ENCODE peak calls at places on chromosomes 7 and 10, in ten cellular contexts. S is SK-N-SH, Q is spleen, W is sigmoid colon, D is HCT116, Y is stomach, F is endothelial cell of umbilical vein, V is H1, O is Panc1, K is HepG2. B is an unnamed sample.

GRCh38 chr7:157432957-157433576 is 96.3 kb downstream of the DNAJB6 start:
- DNase-seq in S (peak), Q (peak), W (peak), D (no peak), Y (peak), F (peak), V (peak), O (peak), K (no peak), B (no peak)

GRCh38 chr7:121515181-121515580 is 119.1 kb upstream of the FAM3C start:
- DNase-seq in S (no peak), Q (no peak), W (no peak), D (no peak), Y (no peak), F (no peak), V (no peak), O (no peak), K (no peak), B (no peak)

GRCh38 chr7:156993021-156993924 is 17.2 kb downstream of the MNX1 start:
- DNase-seq in S (peak), Q (peak), W (no peak), D (no peak), Y (peak), F (no peak), V (peak), O (no peak), K (no peak), B (peak)

GRCh38 chr10:103649654-103650423 is 156.3 kb downstream of the NEURL1 start:
- DNase-seq in S (no peak), Q (no peak), W (no peak), D (no peak), Y (no peak), F (no peak), V (no peak), O (no peak), K (no peak), B (no peak)

GRCh38 chr7:105799677-105800076 is 76.7 kb downstream of the ATXN7L1 start:
- DNase-seq in S (no peak), Q (no peak), W (peak), D (no peak), Y (no peak), F (no peak), V (no peak), O (no peak), K (no peak), B (no peak)

GRCh38 chr10:130497056-130498010 is 361.1 kb downstream of the GLRX3 start:
- DNase-seq in S (no peak), Q (peak), W (peak), D (no peak), Y (no peak), F (no peak), V (peak), O (no peak), K (no peak), B (peak)

GRCh38 chr7:132250480-132251326 is 325.6 kb downstream of the PLXNA4 start:
- DNase-seq in S (no peak), Q (no peak), W (no peak), D (no peak), Y (no peak), F (no peak), V (no peak), O (no peak), K (peak), B (no peak)

GRCh38 chr7:115561341-115562110 is 469.0 kb downstream of the TFEC start:
- DNase-seq in S (no peak), Q (no peak), W (no peak), D (no peak), Y (no peak), F (no peak), V (no peak), O (no peak), K (no peak), B (no peak)

GRCh38 chr7:159099711-159100231 is 44.9 kb downstream of the VIPR2 start:
- DNase-seq in S (peak), Q (peak), W (peak), D (no peak), Y (peak), F (no peak), V (peak), O (no peak), K (no peak), B (no peak)

GRCh38 chr10:67520924-67521520 is 175.0 kb downstream of the CTNNA3 start:
- DNase-seq in S (peak), Q (no peak), W (no peak), D (peak), Y (no peak), F (peak), V (peak), O (peak), K (peak), B (no peak)

DNA sequence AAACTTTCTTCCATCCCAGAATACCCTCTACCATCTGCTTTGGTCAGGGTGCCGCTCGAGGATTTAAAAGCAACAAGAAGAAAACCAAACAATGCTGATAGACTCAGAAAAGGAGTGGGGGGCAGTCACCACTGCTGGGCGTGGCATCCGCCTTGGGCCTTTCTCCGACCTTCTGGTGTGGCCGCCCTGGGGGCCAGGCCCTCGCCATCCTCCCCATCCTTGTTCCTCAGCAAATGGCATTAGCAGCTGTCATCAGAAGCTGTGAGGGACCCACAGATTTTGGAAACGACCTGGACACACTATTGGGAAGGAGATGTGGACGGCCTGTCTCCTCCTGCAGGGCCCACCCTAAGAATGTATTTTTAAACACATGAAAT is 4.0 kb downstream of the ZNF511 start:
- DNase-seq in S (no peak), Q (peak), W (no peak), D (no peak), Y (no peak), F (no peak), V (no peak), O (no peak), K (no peak), B (no peak)
- TF ChIP-seq POLR2AphosphoS5 in S (no peak), Q (no peak), W (no peak), D (no peak), Y (no peak), F (no peak), V (no peak), O (no peak), K (no peak), B (no peak)

GRCh38 chr10:4546500-4546899 is 279.5 kb upstream of the AKR1E2 start:
- DNase-seq in S (no peak), Q (no peak), W (no peak), D (peak), Y (no peak), F (no peak), V (no peak), O (no peak), K (no peak), B (no peak)

GRCh38 chr10:4538016-4538415 is 288.0 kb upstream of the AKR1E2 start:
- DNase-seq in S (no peak), Q (no peak), W (no peak), D (no peak), Y (no peak), F (no peak), V (no peak), O (no peak), K (no peak), B (no peak)

GRCh38 chr10:4545077-4545476 is 280.9 kb upstream of the AKR1E2 start:
- DNase-seq in S (no peak), Q (no peak), W (no peak), D (no peak), Y (no peak), F (no peak), V (no peak), O (no peak), K (no peak), B (no peak)

GRCh38 chr10:4543943-4544540 is 282.0 kb upstream of the AKR1E2 start:
- DNase-seq in S (no peak), Q (no peak), W (no peak), D (no peak), Y (no peak), F (no peak), V (no peak), O (no peak), K (no peak), B (no peak)

GRCh38 chr10:4541292-4541691 is 284.7 kb upstream of the AKR1E2 start:
- DNase-seq in S (no peak), Q (no peak), W (no peak), D (peak), Y (peak), F (peak), V (no peak), O (peak), K (no peak), B (no peak)
- TF ChIP-seq CTCF in S (peak), Q (no peak), W (no peak), D (no peak), Y (no peak), F (no peak), V (no peak), O (no peak), K (no peak), B (no peak)

GRCh38 chr10:121572857-121573540 is 25.2 kb downstream of the FGFR2 start:
- DNase-seq in S (no peak), Q (no peak), W (no peak), D (no peak), Y (no peak), F (no peak), V (no peak), O (no peak), K (no peak), B (no peak)
- TF ChIP-seq POLR2AphosphoS5 in S (no peak), Q (no peak), W (peak), D (no peak), Y (no peak), F (no peak), V (no peak), O (no peak), K (no peak), B (no peak)

GRCh38 chr10:89469517-89469916 is 55.1 kb downstream of the IFIT5 start:
- DNase-seq in S (no peak), Q (no peak), W (no peak), D (no peak), Y (no peak), F (peak), V (no peak), O (no peak), K (no peak), B (no peak)

GRCh38 chr10:89474452-89474851 is 60.1 kb downstream of the IFIT5 start:
- DNase-seq in S (no peak), Q (no peak), W (no peak), D (no peak), Y (no peak), F (no peak), V (no peak), O (no peak), K (no peak), B (no peak)

GRCh38 chr10:89471110-89471814 is 56.9 kb downstream of the IFIT5 start:
- DNase-seq in S (no peak), Q (no peak), W (no peak), D (no peak), Y (no peak), F (no peak), V (no peak), O (no peak), K (no peak), B (no peak)

GRCh38 chr10:89468625-89469024 is 54.3 kb downstream of the IFIT5 start:
- DNase-seq in S (no peak), Q (no peak), W (no peak), D (no peak), Y (no peak), F (no peak), V (no peak), O (no peak), K (no peak), B (no peak)

GRCh38 chr10:89470628-89471027 is 56.3 kb downstream of the IFIT5 start:
- DNase-seq in S (no peak), Q (no peak), W (no peak), D (no peak), Y (no peak), F (no peak), V (no peak), O (no peak), K (no peak), B (no peak)
- TF ChIP-seq CTCF in S (no peak), Q (no peak), W (no peak), D (no peak), Y (no peak), F (no peak), V (no peak), O (no peak), K (no peak), B (no peak)

GRCh38 chr10:47384148-47384921 is at the start of gene ZNF488:
- DNase-seq in S (peak), Q (peak), W (peak), D (peak), Y (peak), F (peak), V (peak), O (no peak), K (peak), B (peak)
- TF ChIP-seq POLR2AphosphoS5 in S (peak), Q (peak), W (peak), D (peak), Y (peak), F (peak), V (peak), O (peak), K (no peak), B (peak)

GRCh38 chr10:70930251-70931000 is 42.1 kb upstream of the PCBD1 start:
- DNase-seq in S (no peak), Q (no peak), W (no peak), D (no peak), Y (no peak), F (no peak), V (no peak), O (no peak), K (no peak), B (no peak)

GRCh38 chr10:70928140-70928539 is 39.8 kb upstream of the PCBD1 start:
- DNase-seq in S (no peak), Q (no peak), W (no peak), D (no peak), Y (no peak), F (no peak), V (no peak), O (no peak), K (no peak), B (no peak)

GRCh38 chr10:70925377-70926214 is 37.2 kb upstream of the PCBD1 start:
- DNase-seq in S (peak), Q (peak), W (no peak), D (no peak), Y (peak), F (peak), V (peak), O (no peak), K (no peak), B (no peak)

GRCh38 chr10:70926215-70927000 is 38.0 kb upstream of the PCBD1 start:
- DNase-seq in S (peak), Q (no peak), W (no peak), D (no peak), Y (no peak), F (no peak), V (no peak), O (no peak), K (no peak), B (no peak)

DNA sequence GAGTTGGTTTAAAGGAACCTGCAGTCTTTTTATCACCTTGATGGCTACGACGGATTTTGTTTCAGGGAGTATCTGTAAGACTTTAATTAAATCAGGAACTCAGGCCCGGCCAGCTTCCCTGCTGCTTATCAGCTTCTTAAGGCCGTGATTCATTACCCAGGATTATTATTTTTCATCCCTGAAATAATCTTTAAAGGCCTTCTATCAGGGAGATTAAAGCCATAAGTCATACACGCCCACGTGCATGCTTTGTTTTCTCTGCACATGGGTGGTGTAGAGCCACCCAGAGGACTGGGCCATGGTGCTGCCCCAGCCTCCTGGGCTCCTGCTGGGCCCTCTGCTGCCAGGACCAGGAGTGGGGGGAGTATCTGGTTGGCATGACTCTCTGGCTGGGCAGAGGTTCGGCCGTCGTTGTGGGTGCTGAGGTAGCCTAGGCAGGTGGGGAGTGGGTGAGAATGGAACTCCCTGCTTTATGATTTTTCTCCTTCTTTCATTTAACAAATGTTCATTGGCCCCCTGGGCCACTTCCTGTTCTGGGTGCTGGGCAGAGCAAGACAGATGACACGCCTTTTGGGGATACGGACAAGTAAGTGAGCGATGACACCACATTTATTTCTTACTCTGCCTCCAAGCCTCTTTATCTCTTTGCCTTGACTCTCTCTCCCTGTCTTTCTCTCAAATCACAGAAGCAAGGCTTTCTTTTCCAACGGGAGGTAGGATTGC is 39.0 kb upstream of the PCBD1 start:
- DNase-seq in S (peak), Q (no peak), W (no peak), D (no peak), Y (peak), F (no peak), V (no peak), O (no peak), K (no peak), B (no peak)
- TF ChIP-seq CTCF in S (no peak), Q (no peak), W (no peak), D (no peak), Y (no peak), F (no peak), V (no peak), O (no peak), K (no peak), B (no peak)

B was measured in vagina.